ENCODE peak calls at places on chromosomes 16 and 17, in four cellular contexts. One of them, this sample, is unnamed.

GRCh38 chr16:85394511-85395206 is 218.5 kb upstream of the GSE1 start:
- DNase-seq in HuH-7.5: no peak
- DNase-seq in NCI-H748 treated with DMSO at 0.1 percent for 48 hours: no peak
- DNase-seq in T-helper 1 cell: no peak
- DNase-seq in this sample: no peak

GRCh38 chr16:55530316-55530856 is 21.5 kb downstream of the LPCAT2 start:
- DNase-seq in NCI-H748 treated with DMSO at 0.1 percent for 48 hours: no peak
- DNase-seq in HuH-7.5: no peak
- DNase-seq in T-helper 1 cell: no peak
- DNase-seq in this sample: no peak

GRCh38 chr17:75346906-75347305 is 57.7 kb upstream of the SLC25A19 start:
- DNase-seq in HuH-7.5: no peak
- DNase-seq in NCI-H748 treated with DMSO at 0.1 percent for 48 hours: no peak
- DNase-seq in T-helper 1 cell: no peak
- DNase-seq in this sample: no peak

GRCh38 chr16:68642436-68643064 is 2.6 kb upstream of the CDH3 start:
- DNase-seq in T-helper 1 cell: no peak
- DNase-seq in HuH-7.5: no peak
- DNase-seq in NCI-H748 treated with DMSO at 0.1 percent for 48 hours: peak; percentile 17
- DNase-seq in this sample: no peak

GRCh38 chr16:57735755-57736418 is at the start of gene KATNB1:
- DNase-seq in T-helper 1 cell: no peak
- DNase-seq in HuH-7.5: peak; percentile 5
- DNase-seq in NCI-H748 treated with DMSO at 0.1 percent for 48 hours: no peak
- DNase-seq in this sample: no peak

GRCh38 chr17:29162909-29163341 is 17.3 kb downstream of the MYO18A start:
- DNase-seq in HuH-7.5: no peak
- DNase-seq in T-helper 1 cell: no peak
- DNase-seq in NCI-H748 treated with DMSO at 0.1 percent for 48 hours: no peak
- DNase-seq in this sample: no peak

GRCh38 chr17:30021708-30022317 is 80.4 kb downstream of the EFCAB5 start:
- DNase-seq in NCI-H748 treated with DMSO at 0.1 percent for 48 hours: peak; percentile 70
- DNase-seq in HuH-7.5: peak; percentile 23
- DNase-seq in T-helper 1 cell: peak; percentile 26
- DNase-seq in this sample: peak; percentile 26

GRCh38 chr16:85162478-85163277 is 50.4 kb upstream of the CIBAR2 start:
- DNase-seq in HuH-7.5: no peak
- DNase-seq in NCI-H748 treated with DMSO at 0.1 percent for 48 hours: no peak
- DNase-seq in T-helper 1 cell: no peak
- DNase-seq in this sample: no peak

GRCh38 chr16:49497466-49497865 is 123.9 kb downstream of the C16orf78 start:
- DNase-seq in NCI-H748 treated with DMSO at 0.1 percent for 48 hours: no peak
- DNase-seq in HuH-7.5: no peak
- DNase-seq in T-helper 1 cell: no peak
- DNase-seq in this sample: no peak

GRCh38 chr17:76934561-76935320 is 66.5 kb downstream of the MGAT5B start:
- DNase-seq in HuH-7.5: no peak
- DNase-seq in NCI-H748 treated with DMSO at 0.1 percent for 48 hours: no peak
- DNase-seq in T-helper 1 cell: no peak
- DNase-seq in this sample: no peak

GRCh38 chr16:50201784-50202183 is 48.7 kb downstream of the TENT4B start:
- DNase-seq in HuH-7.5: no peak
- DNase-seq in NCI-H748 treated with DMSO at 0.1 percent for 48 hours: no peak
- DNase-seq in T-helper 1 cell: no peak
- DNase-seq in this sample: no peak

GRCh38 chr17:2571523-2572303 is 21.7 kb upstream of the PAFAH1B1 start:
- DNase-seq in T-helper 1 cell: no peak
- DNase-seq in NCI-H748 treated with DMSO at 0.1 percent for 48 hours: no peak
- DNase-seq in HuH-7.5: no peak
- DNase-seq in this sample: no peak

GRCh38 chr17:41772218-41772585 is 14.3 kb downstream of the JUP start:
- DNase-seq in T-helper 1 cell: no peak
- DNase-seq in HuH-7.5: no peak
- DNase-seq in NCI-H748 treated with DMSO at 0.1 percent for 48 hours: no peak
- DNase-seq in this sample: no peak

GRCh38 chr17:43702636-43703035 is 40.9 kb upstream of the MEOX1 start:
- DNase-seq in T-helper 1 cell: no peak
- DNase-seq in HuH-7.5: no peak
- DNase-seq in NCI-H748 treated with DMSO at 0.1 percent for 48 hours: no peak
- DNase-seq in this sample: peak; percentile 56

GRCh38 chr16:12120331-12120981 is 143.9 kb downstream of the SNX29 start:
- DNase-seq in NCI-H748 treated with DMSO at 0.1 percent for 48 hours: peak; percentile 73
- DNase-seq in T-helper 1 cell: no peak
- DNase-seq in HuH-7.5: no peak
- DNase-seq in this sample: peak; percentile 71

GRCh38 chr17:1590031-1590746 is 27.6 kb upstream of the PITPNA start:
- DNase-seq in NCI-H748 treated with DMSO at 0.1 percent for 48 hours: no peak
- DNase-seq in T-helper 1 cell: no peak
- DNase-seq in HuH-7.5: peak; percentile 81
- DNase-seq in this sample: peak; percentile 52

GRCh38 chr16:15592324-15592723 is 50.6 kb downstream of the MARF1 start:
- DNase-seq in HuH-7.5: no peak
- DNase-seq in NCI-H748 treated with DMSO at 0.1 percent for 48 hours: no peak
- DNase-seq in T-helper 1 cell: no peak
- DNase-seq in this sample: no peak

GRCh38 chr17:58330997-58331814 is 2.6 kb upstream of the TSPOAP1 start:
- DNase-seq in NCI-H748 treated with DMSO at 0.1 percent for 48 hours: no peak
- DNase-seq in HuH-7.5: no peak
- DNase-seq in T-helper 1 cell: peak; percentile 53
- DNase-seq in this sample: no peak

GRCh38 chr17:38881600-38882191 is 11.8 kb downstream of the LASP1 start:
- DNase-seq in NCI-H748 treated with DMSO at 0.1 percent for 48 hours: no peak
- DNase-seq in T-helper 1 cell: no peak
- DNase-seq in HuH-7.5: no peak
- DNase-seq in this sample: peak; percentile 54

GRCh38 chr16:84166796-84167695 is 19.8 kb downstream of the TAF1C start:
- DNase-seq in HuH-7.5: no peak
- DNase-seq in T-helper 1 cell: no peak
- DNase-seq in NCI-H748 treated with DMSO at 0.1 percent for 48 hours: no peak
- DNase-seq in this sample: no peak

GRCh38 chr17:7133424-7133823 is 18.8 kb upstream of the ASGR2 start:
- DNase-seq in NCI-H748 treated with DMSO at 0.1 percent for 48 hours: no peak
- DNase-seq in HuH-7.5: no peak
- DNase-seq in T-helper 1 cell: peak; percentile 10
- DNase-seq in this sample: no peak

GRCh38 chr17:49523196-49523595 is 28.1 kb downstream of the NGFR start:
- DNase-seq in T-helper 1 cell: no peak
- DNase-seq in HuH-7.5: no peak
- DNase-seq in NCI-H748 treated with DMSO at 0.1 percent for 48 hours: no peak
- DNase-seq in this sample: no peak

GRCh38 chr17:67718325-67718941 is 697 bp downstream of the NOL11 start:
- DNase-seq in NCI-H748 treated with DMSO at 0.1 percent for 48 hours: peak; percentile 14
- DNase-seq in T-helper 1 cell: no peak
- DNase-seq in HuH-7.5: peak; percentile 23
- DNase-seq in this sample: peak; percentile 58

GRCh38 chr16:8866118-8866883 is 2.5 kb downstream of the CARHSP1 start:
- DNase-seq in T-helper 1 cell: no peak
- DNase-seq in HuH-7.5: peak; percentile 43
- DNase-seq in NCI-H748 treated with DMSO at 0.1 percent for 48 hours: peak; percentile 8
- DNase-seq in this sample: no peak

This sample was measured in HEK293T.